ENCODE peak calls at places on chromosome 10, in five cellular contexts. N is thoracic aorta, X is A549, C is AG10803, L is dorsolateral prefrontal cortex. D is an unnamed sample.

GRCh38 chr10:10663587-10663986 is 354.1 kb upstream of the CELF2 start:
- DNase-seq in C (no peak), N (no peak), X (no peak), L (no peak), D (no peak)

GRCh38 chr10:80410122-80410521 is 1.8 kb downstream of the PRXL2A start:
- DNase-seq in L (no peak), N (no peak), X (no peak), C (no peak), D (no peak)

GRCh38 chr10:102841827-102842345 is 4.7 kb upstream of the CYP17A1 start:
- DNase-seq in C (no peak), L (no peak), X (no peak), N (no peak), D (no peak)

GRCh38 chr10:63266337-63267327 is 133.5 kb downstream of the NRBF2 start:
- DNase-seq in N (no peak), C (no peak), L (no peak), X (no peak), D (no peak)

GRCh38 chr10:38054361-38054797 is 39.8 kb upstream of the ZNF37A start:
- DNase-seq in X (no peak), L (no peak), N (no peak), C (peak; percentile 80), D (no peak)

GRCh38 chr10:14665304-14665703 is 109.4 kb downstream of the FAM107B start:
- DNase-seq in L (no peak), N (no peak), X (peak; percentile 51), C (no peak), D (no peak)

GRCh38 chr10:122637371-122637770 is 62.3 kb downstream of the C10orf120 start:
- DNase-seq in X (no peak), L (peak; percentile 35), N (no peak), C (no peak), D (no peak)

GRCh38 chr10:32961892-32962369 is 3.9 kb upstream of the ITGB1 start:
- DNase-seq in N (peak; percentile 14), L (no peak), C (peak; percentile 87), X (peak; percentile 86), D (no peak)

GRCh38 chr10:67088035-67088434 is 162.2 kb downstream of the LRRTM3 start:
- DNase-seq in X (no peak), C (no peak), L (no peak), N (no peak), D (no peak)

GRCh38 chr10:61628875-61629513 is 33.7 kb upstream of the CABCOCO1 start:
- DNase-seq in C (peak; percentile 96), N (no peak), L (no peak), X (peak; percentile 88), D (peak; percentile 78)

GRCh38 chr10:93916257-93917063 is 22.7 kb downstream of the SLC35G1 start:
- DNase-seq in X (peak; percentile 58), C (peak; percentile 41), N (no peak), L (no peak), D (no peak)
- H3K4me3 ChIP-seq in X (no peak overlapping the region), C (no peak overlapping the region), N (peak overlapping the region; percentile 19), L (no peak overlapping the region), D (no peak overlapping the region)

GRCh38 chr10:78408671-78409472 is 375.2 kb downstream of the RPS24 start:
- DNase-seq in L (peak; percentile 55), X (no peak), N (peak; percentile 81), C (peak; percentile 44), D (no peak)
- TF ChIP-seq CTCF in L (no peak), X (no peak), N (no peak), C (no peak), D (no peak)

GRCh38 chr10:128281343-128281742 is 155.1 kb upstream of the MKI67 start:
- DNase-seq in X (no peak), N (no peak), L (no peak), C (no peak), D (no peak)

GRCh38 chr10:128287921-128288320 is 161.7 kb upstream of the MKI67 start:
- DNase-seq in X (no peak), N (no peak), L (no peak), C (no peak), D (no peak)

GRCh38 chr10:128287099-128287498 is 160.9 kb upstream of the MKI67 start:
- DNase-seq in C (no peak), L (no peak), X (no peak), N (no peak), D (no peak)

GRCh38 chr10:128286413-128287097 is 160.3 kb upstream of the MKI67 start:
- DNase-seq in X (no peak), L (no peak), N (no peak), C (no peak), D (no peak)
- H3K4me3 ChIP-seq in X (no peak overlapping the region), L (no peak overlapping the region), N (no peak overlapping the region), C (no peak overlapping the region), D (no peak overlapping the region)

GRCh38 chr10:65340340-65340739 is 1585.5 kb upstream of the LRRTM3 start:
- DNase-seq in X (no peak), C (no peak), N (no peak), L (no peak), D (no peak)
- TF ChIP-seq CTCF in X (no peak), C (no peak), N (no peak), L (no peak), D (no peak)

GRCh38 chr10:128820663-128821062 is 646.4 kb upstream of the MGMT start:
- DNase-seq in N (no peak), C (no peak), L (no peak), X (no peak), D (no peak)

GRCh38 chr10:128817636-128818035 is 649.4 kb upstream of the MGMT start:
- DNase-seq in X (no peak), C (no peak), N (no peak), L (no peak), D (no peak)

GRCh38 chr10:128814024-128814423 is 653.0 kb upstream of the MGMT start:
- DNase-seq in L (no peak), N (no peak), X (no peak), C (no peak), D (no peak)

GRCh38 chr10:128811943-128812342 is 655.1 kb upstream of the MGMT start:
- DNase-seq in C (no peak), N (no peak), L (no peak), X (no peak), D (no peak)

DNA sequence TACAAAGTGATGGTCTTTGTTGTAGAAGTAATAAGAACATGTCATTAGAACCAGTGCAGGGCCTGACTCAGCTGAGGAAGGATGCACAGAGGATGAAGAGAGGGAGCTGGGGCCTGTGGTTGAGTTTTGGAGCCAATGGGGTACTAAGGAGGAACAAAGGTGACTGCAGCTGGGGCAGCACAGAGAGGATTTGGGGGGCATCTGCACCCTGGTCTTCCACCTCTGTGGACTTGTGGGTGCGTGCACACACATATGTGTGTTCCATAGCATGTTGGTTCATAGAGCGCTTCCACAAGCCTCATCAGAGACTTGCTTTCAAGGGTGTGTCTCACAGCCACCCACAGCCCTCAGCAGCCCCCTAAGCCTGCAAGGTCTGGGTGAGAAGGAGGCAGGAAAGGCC is 650.3 kb upstream of the MGMT start:
- DNase-seq in L (no peak), X (no peak), N (no peak), C (no peak), D (no peak)
- H3K4me3 ChIP-seq in L (no peak overlapping the region), X (no peak overlapping the region), N (no peak overlapping the region), C (no peak overlapping the region), D (no peak overlapping the region)

DNA sequence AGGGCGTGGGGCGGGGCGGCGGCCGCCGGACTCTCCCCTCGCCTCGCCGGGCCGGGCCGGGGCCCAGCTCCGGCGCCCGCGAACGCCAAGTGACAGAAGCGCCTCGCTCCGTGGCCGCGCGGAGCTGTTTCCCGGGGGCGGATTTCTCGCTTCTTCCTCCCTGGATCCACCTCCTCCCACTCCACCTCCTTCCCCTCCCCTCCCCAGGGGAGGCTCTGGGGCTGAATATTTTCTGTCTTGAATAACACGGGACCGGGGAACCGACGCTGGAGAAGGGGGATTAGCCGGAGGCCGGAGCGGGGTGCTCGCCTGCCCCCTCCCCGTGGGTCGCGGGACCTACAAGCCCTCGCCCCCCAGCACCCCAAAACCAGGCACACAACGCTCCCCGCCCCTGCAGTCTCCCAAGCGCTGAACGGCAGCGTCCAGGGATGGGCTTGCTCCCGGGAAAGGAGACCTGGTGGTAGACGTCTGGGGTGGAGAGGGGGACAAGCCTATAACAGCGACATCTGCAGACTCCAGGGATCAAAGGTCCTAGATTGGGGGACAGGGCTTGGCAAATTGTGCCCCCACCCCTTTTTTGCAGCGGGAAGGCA is at the start of gene ARHGAP21:
- DNase-seq in L (peak; percentile 60), N (peak; percentile 21), C (peak; percentile 74), X (peak; percentile 66), D (no peak)
- TF ChIP-seq CTCF in L (no peak), N (no peak), C (peak; percentile 9), X (no peak), D (no peak)

GRCh38 chr10:13003004-13003403 is 1.5 kb upstream of the CCDC3 start:
- DNase-seq in L (no peak), C (peak; percentile 5), X (no peak), N (no peak), D (no peak)
- H3K4me3 ChIP-seq in L (no peak overlapping the region), C (no peak overlapping the region), X (no peak overlapping the region), N (no peak overlapping the region), D (no peak overlapping the region)

GRCh38 chr10:43221419-43222293 is 45.2 kb downstream of the RASGEF1A start:
- DNase-seq in L (peak; percentile 9), X (no peak), C (no peak), N (no peak), D (no peak)
- TF ChIP-seq CTCF in L (no peak), X (no peak), C (no peak), N (no peak), D (peak; percentile 16)

D was measured in HFF-Myc.